ENCODE peak calls at places on chromosomes 2 and 18, in seven cellular contexts. Q is Panc1, U is left ventricle myocardium inferior, Y is esophagus squamous epithelium, J is thyroid gland, B is OCI-LY7, Z is body of pancreas. X is an unnamed sample. For H3K9me3, the result is how much of the 10 kb centered on the place peaks cover.

GRCh38 chr2:46547223-46548102 is 68.1 kb downstream of the TMEM247 start:
- DNase-seq in Q (no peak), U (peak), Y (no peak), J (no peak), B (no peak), Z (no peak), X (peak)

GRCh38 chr2:239873656-239874635 is 151.2 kb downstream of the NDUFA10 start:
- DNase-seq in Q (no peak), U (no peak), Y (no peak), J (no peak), B (no peak), Z (no peak), X (peak)

GRCh38 chr2:38740851-38741541 is 10.2 kb downstream of the SRSF7 start:
- DNase-seq in Q (no peak), U (no peak), Y (no peak), J (peak), B (peak), Z (no peak), X (no peak)

GRCh38 chr2:56476509-56477071 is 292.8 kb downstream of the CCDC85A start:
- DNase-seq in Q (no peak), U (no peak), Y (no peak), J (peak), B (no peak), Z (peak), X (no peak)

GRCh38 chr2:201855356-201855755 is 49.0 kb downstream of the CDK15 start:
- DNase-seq in Q (no peak), U (no peak), Y (no peak), J (no peak), B (no peak), Z (no peak), X (no peak)

GRCh38 chr2:99822487-99823218 is 319.7 kb downstream of the AFF3 start:
- DNase-seq in Q (no peak), U (no peak), Y (no peak), J (no peak), B (no peak), Z (no peak), X (no peak)

GRCh38 chr2:75729861-75730260 is 19.1 kb upstream of the GCFC2 start:
- DNase-seq in Q (no peak), U (no peak), Y (no peak), J (no peak), B (no peak), Z (no peak), X (no peak)

GRCh38 chr2:10790228-10790973 is 22.2 kb downstream of the PDIA6 start:
- DNase-seq in Q (no peak), U (no peak), Y (no peak), J (no peak), B (no peak), Z (no peak), X (no peak)

GRCh38 chr2:239817011-239817490 is 208.1 kb downstream of the NDUFA10 start:
- DNase-seq in Q (no peak), U (no peak), Y (no peak), J (no peak), B (no peak), Z (peak), X (no peak)

GRCh38 chr2:138356178-138356577 is 145.4 kb upstream of the SPOPL start:
- DNase-seq in Q (no peak), U (no peak), Y (no peak), J (no peak), B (no peak), Z (peak), X (no peak)

GRCh38 chr2:189109921-189110397 is 69.6 kb downstream of the COL5A2 start:
- DNase-seq in Q (no peak), U (no peak), Y (no peak), J (no peak), B (no peak), Z (no peak), X (no peak)

GRCh38 chr2:223797073-223797472 is 40.3 kb downstream of the AP1S3 start:
- DNase-seq in Q (no peak), U (no peak), Y (no peak), J (no peak), B (no peak), Z (peak), X (no peak)

GRCh38 chr2:39715095-39715494 is 49.4 kb downstream of the TMEM178A start:
- DNase-seq in Q (no peak), U (no peak), Y (no peak), J (no peak), B (no peak), Z (no peak), X (no peak)

GRCh38 chr2:54850171-54851122 is 127.0 kb downstream of the EML6 start:
- DNase-seq in Q (no peak), U (no peak), Y (no peak), J (no peak), B (no peak), Z (no peak), X (no peak)

GRCh38 chr2:54839526-54840255 is 116.2 kb downstream of the EML6 start:
- DNase-seq in Q (no peak), U (no peak), Y (no peak), J (peak), B (no peak), Z (no peak), X (no peak)

GRCh38 chr2:54845094-54845493 is 121.6 kb downstream of the EML6 start:
- DNase-seq in Q (no peak), U (no peak), Y (no peak), J (no peak), B (no peak), Z (no peak), X (no peak)

GRCh38 chr2:54840559-54840958 is 117.1 kb downstream of the EML6 start:
- DNase-seq in Q (no peak), U (no peak), Y (no peak), J (no peak), B (no peak), Z (no peak), X (no peak)

DNA sequence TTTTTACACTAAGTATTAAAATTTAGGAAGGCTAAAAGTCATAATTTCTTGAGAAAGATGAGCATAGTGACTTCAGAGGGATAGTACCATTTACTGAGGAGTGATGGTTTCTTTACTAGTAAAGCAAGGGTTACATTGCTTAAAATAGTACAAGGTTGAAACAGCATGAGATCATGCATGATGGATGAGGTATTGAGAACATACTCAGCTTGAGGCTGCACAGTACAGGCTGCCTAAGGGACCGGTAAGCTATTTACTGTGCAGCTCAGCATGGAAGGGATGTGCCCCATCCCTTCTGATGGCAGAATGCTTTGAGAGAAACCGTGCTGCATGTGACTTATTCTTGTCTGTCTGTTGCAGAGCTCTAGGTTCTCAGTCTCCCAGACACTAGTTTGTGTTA is 122.1 kb downstream of the EML6 start:
- DNase-seq in Q (no peak), U (no peak), Y (no peak), J (no peak), B (no peak), Z (no peak), X (no peak)
- H3K9me3 ChIP-seq in Q (under half), U (under half), Y (under half), J (under half), B (under half), Z (under half), X (under half)

DNA sequence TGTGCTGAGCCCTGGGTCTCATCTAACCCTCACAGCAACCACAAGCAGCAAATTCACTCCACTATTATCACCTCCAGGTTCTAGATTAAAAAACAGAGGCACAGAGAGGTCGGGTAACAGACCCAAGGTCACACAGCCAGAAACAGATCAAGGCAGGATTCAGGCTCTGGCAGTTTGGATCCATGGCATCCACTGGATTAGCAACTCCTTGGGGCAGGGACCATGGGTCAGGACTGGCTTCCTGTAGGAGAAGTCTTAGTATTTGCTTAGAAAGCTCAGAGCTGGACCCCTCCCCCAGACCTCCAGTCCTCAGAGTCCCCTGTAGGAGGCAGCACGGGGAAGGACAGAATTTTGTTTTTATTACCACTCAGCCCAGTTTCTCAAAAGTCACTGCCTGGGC is 34.4 kb downstream of the ZFP36L2 start:
- DNase-seq in Q (no peak), U (no peak), Y (no peak), J (no peak), B (peak), Z (no peak), X (no peak)
- TF ChIP-seq CTCF in Q (no peak), U (no peak), Y (no peak), J (no peak), B (peak), Z (no peak), X (no peak)

GRCh38 chr2:172525601-172526000 is 30.3 kb upstream of the PDK1 start:
- DNase-seq in Q (no peak), U (no peak), Y (no peak), J (no peak), B (peak), Z (no peak), X (no peak)
- H3K9me3 ChIP-seq in Q (under half), U (under half), Y (under half), J (under half), B (under half), Z (under half), X (under half)

GRCh38 chr2:70498054-70498453 is 55.6 kb downstream of the TGFA start:
- DNase-seq in Q (no peak), U (no peak), Y (no peak), J (no peak), B (peak), Z (no peak), X (no peak)
- TF ChIP-seq CTCF in Q (peak), U (no peak), Y (no peak), J (peak), B (peak), Z (peak), X (no peak)

DNA sequence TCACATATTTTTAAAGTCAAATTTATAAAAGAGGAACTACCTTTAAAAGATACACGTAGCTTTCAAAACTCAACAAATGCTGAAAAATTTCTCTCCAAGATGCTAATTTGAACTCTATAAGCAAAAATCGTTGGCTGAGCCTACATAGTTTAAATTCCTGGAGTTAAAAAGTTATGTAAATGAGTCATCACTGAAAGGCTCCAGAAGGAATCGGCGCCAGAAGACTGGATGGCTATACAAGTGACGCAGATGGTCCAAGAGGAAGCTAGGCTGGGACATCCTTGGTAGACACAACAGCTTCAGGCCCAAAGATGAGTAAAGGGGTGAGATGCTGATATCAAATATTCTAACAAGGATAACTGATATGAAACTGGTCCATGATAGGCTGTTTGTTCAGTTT is 22.8 kb upstream of the DNAH6 start:
- DNase-seq in Q (no peak), U (no peak), Y (no peak), J (no peak), B (no peak), Z (no peak), X (no peak)
- H3K9me3 ChIP-seq in Q (under half), U (under half), Y (under half), J (under half), B (under half), Z (under half), X (under half)

GRCh38 chr2:79670198-79670597 is 157.3 kb downstream of the CTNNA2 start:
- DNase-seq in Q (no peak), U (no peak), Y (no peak), J (no peak), B (no peak), Z (no peak), X (no peak)
- TF ChIP-seq CTCF in Q (no peak), U (no peak), Y (no peak), J (no peak), B (no peak), Z (no peak), X (no peak)

GRCh38 chr2:108240966-108241365 is 1.2 kb downstream of the SULT1C3 start:
- DNase-seq in Q (no peak), U (no peak), Y (no peak), J (no peak), B (no peak), Z (no peak), X (no peak)

GRCh38 chr2:108235577-108235976 is 4.2 kb upstream of the SULT1C3 start:
- DNase-seq in Q (no peak), U (no peak), Y (no peak), J (no peak), B (no peak), Z (no peak), X (no peak)

GRCh38 chr2:108239786-108240185 is at the start of gene SULT1C3:
- DNase-seq in Q (no peak), U (no peak), Y (no peak), J (no peak), B (no peak), Z (no peak), X (peak)

GRCh38 chr2:108236676-108237335 is 3.0 kb upstream of the SULT1C3 start:
- DNase-seq in Q (no peak), U (no peak), Y (no peak), J (no peak), B (no peak), Z (no peak), X (no peak)
- H3K9me3 ChIP-seq in Q (under half), U (under half), Y (under half), J (under half), B (under half), Z (under half), X (under half)

GRCh38 chr2:7355781-7356180 is 438.6 kb downstream of the RNF144A start:
- DNase-seq in Q (no peak), U (no peak), Y (no peak), J (no peak), B (no peak), Z (no peak), X (no peak)
- TF ChIP-seq CTCF in Q (no peak), U (no peak), Y (no peak), J (no peak), B (no peak), Z (no peak), X (no peak)

GRCh38 chr2:121536347-121536746 is 5.7 kb downstream of the RNU4ATAC start:
- DNase-seq in Q (no peak), U (no peak), Y (no peak), J (no peak), B (no peak), Z (no peak), X (no peak)
- H3K9me3 ChIP-seq in Q (under half), U (under half), Y (under half), J (under half), B (under half), Z (under half), X (under half)

DNA sequence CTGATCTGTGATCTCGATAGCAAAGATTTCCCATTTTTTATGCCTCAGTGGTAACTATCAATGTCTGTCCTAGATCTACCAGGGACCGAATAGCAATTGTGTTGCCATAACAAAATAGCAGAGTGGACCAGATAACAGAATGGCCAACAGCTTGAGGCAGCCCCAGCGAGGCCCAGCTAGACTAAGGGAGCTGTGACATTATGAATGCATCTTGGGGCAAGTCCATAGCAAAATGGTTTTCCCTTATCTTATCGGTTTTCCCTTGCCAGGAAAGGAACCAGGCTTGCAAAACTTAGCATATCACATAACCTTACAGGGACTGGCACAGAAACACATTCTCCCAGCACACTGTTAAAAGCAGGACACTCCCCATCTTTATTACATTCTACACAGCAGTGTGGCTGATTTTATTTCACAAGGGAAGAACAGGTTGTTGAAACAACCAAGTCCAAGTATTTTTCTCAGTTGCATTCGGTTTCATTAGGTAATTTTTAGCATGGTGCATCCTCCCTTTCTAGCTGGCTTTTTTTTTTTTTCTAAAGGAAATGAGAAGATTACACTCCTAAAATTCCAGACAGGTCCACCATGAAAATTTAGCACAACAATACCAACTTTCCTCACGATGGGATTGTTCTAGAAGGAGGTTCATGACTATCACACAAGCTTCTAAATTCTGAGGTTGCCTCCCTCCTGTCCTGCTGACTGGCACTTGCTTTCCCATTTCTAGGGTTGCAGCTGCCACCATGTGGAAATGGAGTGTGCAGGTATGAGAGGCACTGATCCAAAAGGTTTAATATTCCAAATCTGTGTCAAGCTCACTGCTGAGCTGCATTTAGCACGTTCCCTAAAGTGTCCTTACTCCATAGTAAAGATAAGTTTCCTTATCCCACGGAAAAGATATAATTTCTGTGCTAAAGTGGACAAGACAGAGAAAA is 97.0 kb upstream of the SLC35G4 start:
- DNase-seq in Q (no peak), U (no peak), Y (no peak), J (no peak), B (peak), Z (no peak), X (no peak)
- TF ChIP-seq CTCF in Q (peak), U (peak), Y (no peak), J (peak), B (peak), Z (peak), X (no peak)

X was measured in colonic mucosa.